ENCODE peak calls at places on chromosomes 2 and 18, in seven cellular contexts. P is KBM-7; Y is fibroblast of the aortic adventitia; S is HTR-8/SVneo; A is dermis blood vessel endothelial cell; D is cerebellum; Q is naive thymus-derived CD8-positive, alpha-beta T cell. H is an unnamed sample.

GRCh38 chr2:221655279-221655678 is 83.2 kb upstream of the EPHA4 start:
- DNase-seq in P (no peak), Y (no peak), S (no peak), A (no peak), D (no peak), Q (no peak), H (no peak)

GRCh38 chr2:200394045-200394444 is 87.6 kb downstream of the SPATS2L start:
- DNase-seq in P (no peak), Y (no peak), S (no peak), A (no peak), D (no peak), Q (no peak), H (no peak)

GRCh38 chr2:134120718-134121630 is 132.9 kb upstream of the MGAT5 start:
- DNase-seq in P (peak; percentile 58), Y (peak; percentile 65), S (peak; percentile 54), A (peak; percentile 78), D (peak; percentile 65), Q (peak; percentile 81), H (peak; percentile 67)

GRCh38 chr2:17791121-17791902 is 24.9 kb upstream of the MSGN1 start:
- DNase-seq in P (peak; percentile 38), Y (peak; percentile 91), S (no peak), A (peak; percentile 97), D (no peak), Q (no peak), H (no peak)

GRCh38 chr2:239470151-239470900 is 69.5 kb upstream of the HDAC4 start:
- DNase-seq in P (no peak), Y (no peak), S (no peak), A (no peak), D (no peak), Q (no peak), H (no peak)

GRCh38 chr2:57146951-57147350 is 899.7 kb upstream of the VRK2 start:
- DNase-seq in P (no peak), Y (no peak), S (no peak), A (no peak), D (no peak), Q (no peak), H (no peak)

GRCh38 chr2:143029141-143029540 is 100.1 kb upstream of the ARHGAP15 start:
- DNase-seq in P (no peak), Y (peak; percentile 22), S (no peak), A (no peak), D (no peak), Q (no peak), H (no peak)

GRCh38 chr18:77702686-77703085 is 453.0 kb downstream of the GALR1 start:
- DNase-seq in P (peak; percentile 8), Y (peak; percentile 19), S (peak; percentile 1), A (peak; percentile 3), D (peak; percentile 7), Q (no peak), H (no peak)

GRCh38 chr2:182999348-183000028 is 38.8 kb downstream of the NCKAP1 start:
- DNase-seq in P (no peak), Y (no peak), S (no peak), A (no peak), D (no peak), Q (no peak), H (no peak)

GRCh38 chr18:78882585-78882984 is 97.0 kb upstream of the SALL3 start:
- DNase-seq in P (no peak), Y (no peak), S (no peak), A (no peak), D (no peak), Q (no peak), H (no peak)

GRCh38 chr2:109736177-109736827 is 57.8 kb upstream of the RGPD5 start:
- DNase-seq in P (peak; percentile 46), Y (peak; percentile 81), S (peak; percentile 59), A (peak; percentile 75), D (no peak), Q (peak; percentile 50), H (peak; percentile 67)

GRCh38 chr2:98444436-98445166 is at the start of gene INPP4A:
- DNase-seq in P (peak; percentile 55), Y (peak; percentile 45), S (peak; percentile 95), A (peak; percentile 81), D (peak; percentile 89), Q (peak; percentile 87), H (peak; percentile 75)

GRCh38 chr18:59918320-59918755 is 18.5 kb downstream of the PMAIP1 start:
- DNase-seq in P (peak; percentile 95), Y (peak; percentile 55), S (peak; percentile 40), A (peak; percentile 58), D (no peak), Q (no peak), H (peak; percentile 36)

GRCh38 chr2:235900631-235901030 is 267.6 kb downstream of the GBX2 start:
- DNase-seq in P (no peak), Y (no peak), S (no peak), A (peak; percentile 26), D (no peak), Q (no peak), H (no peak)

GRCh38 chr2:64404002-64404731 is 49.8 kb upstream of the LGALSL start:
- DNase-seq in P (peak; percentile 71), Y (peak; percentile 89), S (no peak), A (peak; percentile 98), D (peak; percentile 63), Q (no peak), H (peak; percentile 86)

GRCh38 chr2:169705927-169706326 is 11.7 kb downstream of the PHOSPHO2 start:
- DNase-seq in P (no peak), Y (peak; percentile 88), S (no peak), A (no peak), D (no peak), Q (no peak), H (no peak)

GRCh38 chr2:163345795-163346573 is 389.8 kb downstream of the FIGN start:
- DNase-seq in P (peak; percentile 87), Y (peak; percentile 72), S (peak; percentile 17), A (peak; percentile 81), D (peak; percentile 9), Q (no peak), H (no peak)

GRCh38 chr2:42100696-42101585 is 53.1 kb downstream of the PKDCC start:
- DNase-seq in P (no peak), Y (peak; percentile 44), S (no peak), A (peak; percentile 74), D (peak; percentile 18), Q (peak; percentile 73), H (peak; percentile 69)

GRCh38 chr2:127163922-127164321 is 56.2 kb downstream of the CYP27C1 start:
- DNase-seq in P (no peak), Y (no peak), S (no peak), A (no peak), D (no peak), Q (no peak), H (no peak)